ENCODE peak calls at places on chromosomes 11 and 22, in four cellular contexts. N is cardiac fibroblast, S is NB4, B is choroid plexus epithelial cell. T is an unnamed sample.
A peak's percentile ranks its signal among the peaks of the same experiment; 100 is the strongest.

GRCh38 chr11:116371146-116371545 is 401.6 kb downstream of the BUD13 start:
- DNase-seq in N (no peak), B (no peak), S (no peak), T (no peak)

GRCh38 chr11:67648140-67648795 is 2.3 kb downstream of the ACY3 start:
- DNase-seq in N (no peak), B (no peak), S (peak; percentile 71), T (no peak)

GRCh38 chr11:124798991-124799383 is 1.2 kb downstream of the MSANTD2 start:
- DNase-seq in B (peak; percentile 39), N (peak; percentile 68), S (no peak), T (peak; percentile 62)

GRCh38 chr22:48496987-48497650 is 1330.6 kb downstream of the BRD1 start:
- DNase-seq in N (no peak), B (no peak), S (no peak), T (no peak)

GRCh38 chr11:67082071-67082791 is 25.6 kb downstream of the RHOD start:
- DNase-seq in N (peak; percentile 25), S (peak; percentile 31), B (peak; percentile 17), T (no peak)

GRCh38 chr11:130420478-130421198 is 7.8 kb downstream of the ADAMTS8 start:
- DNase-seq in B (peak; percentile 37), N (peak; percentile 66), S (peak; percentile 52), T (no peak)

GRCh38 chr22:38872831-38873248 is 824 bp upstream of the CBX6 start:
- DNase-seq in N (peak; percentile 59), B (peak; percentile 48), S (peak; percentile 35), T (peak; percentile 33)

GRCh38 chr11:73376803-73377629 is 817 bp downstream of the RELT start:
- DNase-seq in S (peak; percentile 92), B (peak; percentile 83), N (peak; percentile 81), T (peak; percentile 54)

GRCh38 chr11:120814531-120815259 is 209.2 kb upstream of the TBCEL start:
- DNase-seq in S (no peak), N (no peak), B (no peak), T (no peak)

GRCh38 chr11:107669156-107669740 is 42.6 kb downstream of the SLN start:
- DNase-seq in S (no peak), N (no peak), B (peak; percentile 92), T (peak; percentile 32)

GRCh38 chr22:31491218-31491962 is 1.7 kb upstream of the EIF4ENIF1 start:
- DNase-seq in S (no peak), B (no peak), N (no peak), T (no peak)

GRCh38 chr22:20408891-20409290 is 14.9 kb downstream of the ZNF74 start:
- DNase-seq in B (no peak), N (no peak), S (no peak), T (no peak)

GRCh38 chr11:129737535-129738230 is 78.0 kb upstream of the TMEM45B start:
- DNase-seq in N (no peak), B (no peak), S (no peak), T (no peak)

GRCh38 chr11:120807414-120808150 is 216.3 kb upstream of the TBCEL start:
- DNase-seq in N (peak; percentile 72), S (no peak), B (peak; percentile 97), T (peak; percentile 95)

GRCh38 chr11:131746201-131746600 is 375.8 kb downstream of the NTM start:
- DNase-seq in S (no peak), B (no peak), N (no peak), T (peak; percentile 23)

GRCh38 chr11:134742228-134742612 is 330.2 kb upstream of the B3GAT1 start:
- DNase-seq in S (no peak), B (peak; percentile 81), N (peak; percentile 19), T (peak; percentile 30)

GRCh38 chr22:46038174-46038487 is 61.2 kb upstream of the WNT7B start:
- DNase-seq in B (no peak), S (no peak), N (no peak), T (no peak)

GRCh38 chr22:44542561-44543222 is 44.7 kb upstream of the RTL6 start:
- DNase-seq in S (no peak), B (no peak), N (no peak), T (no peak)

GRCh38 chr11:1373536-1374214 is 16.1 kb upstream of the BRSK2 start:
- DNase-seq in S (no peak), N (no peak), B (peak; percentile 61), T (peak; percentile 2)

GRCh38 chr22:46738961-46739870 is 1.2 kb upstream of the CERK start:
- DNase-seq in B (peak; percentile 66), N (peak; percentile 45), S (peak; percentile 38), T (peak; percentile 68)

GRCh38 chr11:119990306-119991021 is 147.4 kb downstream of the TRIM29 start:
- DNase-seq in N (peak; percentile 14), B (no peak), S (no peak), T (no peak)

GRCh38 chr22:35538801-35539321 is 1.8 kb upstream of the RASD2 start:
- DNase-seq in S (peak; percentile 33), N (no peak), B (peak; percentile 27), T (no peak)

GRCh38 chr22:19448076-19448607 is 631 bp upstream of the C22orf39 start:
- DNase-seq in S (peak; percentile 70), B (peak; percentile 92), N (peak; percentile 77), T (peak; percentile 68)

GRCh38 chr11:105081412-105082150 is 36.4 kb upstream of the CARD16 start:
- DNase-seq in N (no peak), S (no peak), B (no peak), T (no peak)

GRCh38 chr11:10514210-10514609 is 26.8 kb downstream of the RNF141 start:
- DNase-seq in N (peak; percentile 59), B (peak; percentile 54), S (no peak), T (peak; percentile 26)
- TF ChIP-seq CTCF in N (peak; percentile 12), B (peak; percentile 38), S (no peak), T (peak; percentile 13)

GRCh38 chr11:2383823-2384722 is 7.0 kb downstream of the CD81 start:
- DNase-seq in B (no peak), N (no peak), S (no peak), T (no peak)
- H3K4me3 ChIP-seq in B (no peak overlapping the region), N (no peak overlapping the region), S (no peak overlapping the region), T (no peak overlapping the region)

DNA sequence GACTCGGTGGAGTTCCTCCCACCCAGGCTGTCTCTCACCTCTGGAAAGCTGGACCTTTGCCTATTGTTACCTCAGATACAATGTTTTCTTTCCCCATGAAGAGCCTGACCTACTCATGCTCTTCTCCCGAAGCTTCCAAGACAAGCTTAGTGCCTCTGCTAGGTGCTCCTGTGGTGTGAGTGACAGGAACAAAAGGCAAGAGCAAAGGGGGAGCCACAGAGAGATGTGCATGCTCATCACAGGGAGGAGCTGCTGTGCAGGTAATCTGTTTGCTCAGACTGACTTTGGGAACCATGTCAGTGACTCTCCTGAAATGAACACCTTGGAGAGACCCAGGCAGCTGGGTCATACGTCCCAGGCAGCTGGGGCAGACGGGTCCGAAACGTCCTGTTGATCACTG is 53.6 kb upstream of the VSTM5 start:
- DNase-seq in N (no peak), S (no peak), B (no peak), T (no peak)
- TF ChIP-seq CTCF in N (no peak), S (no peak), B (no peak), T (no peak)

GRCh38 chr11:9759519-9760179 is 95.8 kb downstream of the SWAP70 start:
- DNase-seq in S (peak; percentile 99), B (peak; percentile 100), N (peak; percentile 96), T (peak; percentile 100)
- H3K4me3 ChIP-seq in S (peak overlapping the region; percentile 63), B (no peak overlapping the region), N (no peak overlapping the region), T (no peak overlapping the region)

GRCh38 chr11:66002648-66003225 is 434 bp downstream of the BANF1 start:
- DNase-seq in S (no peak), N (peak; percentile 46), B (peak; percentile 44), T (peak; percentile 38)
- TF ChIP-seq CTCF in S (no peak), N (peak; percentile 21), B (peak; percentile 31), T (peak; percentile 11)

GRCh38 chr11:71532016-71532610 is 5.0 kb downstream of the KRTAP5-7 start:
- DNase-seq in B (no peak), N (no peak), S (no peak), T (no peak)
- H3K4me3 ChIP-seq in B (no peak overlapping the region), N (no peak overlapping the region), S (no peak overlapping the region), T (no peak overlapping the region)